ENCODE peak calls at places on chromosomes 4 and X, in six cellular contexts. One of them, this sample, is unnamed. For H3K4me1, the result is how much of the 10 kb centered on the place peaks cover.

GRCh38 chr4:182230256-182230655 is 12.9 kb upstream of the TENM3 start:
- DNase-seq in fibroblast of lung: no peak
- DNase-seq in GM23248: no peak
- DNase-seq in stomach: no peak
- DNase-seq in CD4-positive, alpha-beta memory T cell: no peak
- DNase-seq in cardiac muscle cell: no peak
- DNase-seq in this sample: no peak

GRCh38 chr4:142983612-142984011 is 137.5 kb upstream of the INPP4B start:
- DNase-seq in fibroblast of lung: no peak
- DNase-seq in GM23248: no peak
- DNase-seq in cardiac muscle cell: no peak
- DNase-seq in CD4-positive, alpha-beta memory T cell: no peak
- DNase-seq in stomach: no peak
- DNase-seq in this sample: no peak

GRCh38 chrX:13774696-13775095 is 40.1 kb downstream of the OFD1 start:
- DNase-seq in CD4-positive, alpha-beta memory T cell: no peak
- DNase-seq in fibroblast of lung: no peak
- DNase-seq in cardiac muscle cell: no peak
- DNase-seq in stomach: no peak
- DNase-seq in GM23248: no peak
- DNase-seq in this sample: no peak

GRCh38 chr4:189232274-189232673 is 708.4 kb upstream of the FRG1 start:
- DNase-seq in CD4-positive, alpha-beta memory T cell: no peak
- DNase-seq in fibroblast of lung: no peak
- DNase-seq in stomach: no peak
- DNase-seq in GM23248: no peak
- DNase-seq in cardiac muscle cell: no peak
- DNase-seq in this sample: no peak

GRCh38 chr4:145732001-145732400 is 52.1 kb downstream of the C4orf51 start:
- DNase-seq in cardiac muscle cell: peak
- DNase-seq in CD4-positive, alpha-beta memory T cell: no peak
- DNase-seq in GM23248: no peak
- DNase-seq in fibroblast of lung: no peak
- DNase-seq in stomach: no peak
- DNase-seq in this sample: no peak

GRCh38 chr4:111323916-111324315 is 701.0 kb upstream of the PITX2 start:
- DNase-seq in cardiac muscle cell: peak
- DNase-seq in CD4-positive, alpha-beta memory T cell: no peak
- DNase-seq in fibroblast of lung: peak
- DNase-seq in GM23248: peak
- DNase-seq in stomach: no peak
- DNase-seq in this sample: no peak

GRCh38 chr4:123353656-123354055 is 42.9 kb upstream of the SPRY1 start:
- DNase-seq in cardiac muscle cell: no peak
- DNase-seq in stomach: no peak
- DNase-seq in fibroblast of lung: peak
- DNase-seq in GM23248: no peak
- DNase-seq in CD4-positive, alpha-beta memory T cell: no peak
- DNase-seq in this sample: no peak

GRCh38 chr4:6674500-6675149 is 19.1 kb upstream of the S100P start:
- DNase-seq in cardiac muscle cell: peak
- DNase-seq in stomach: peak
- DNase-seq in GM23248: peak
- DNase-seq in CD4-positive, alpha-beta memory T cell: peak
- DNase-seq in fibroblast of lung: peak
- DNase-seq in this sample: no peak

DNA sequence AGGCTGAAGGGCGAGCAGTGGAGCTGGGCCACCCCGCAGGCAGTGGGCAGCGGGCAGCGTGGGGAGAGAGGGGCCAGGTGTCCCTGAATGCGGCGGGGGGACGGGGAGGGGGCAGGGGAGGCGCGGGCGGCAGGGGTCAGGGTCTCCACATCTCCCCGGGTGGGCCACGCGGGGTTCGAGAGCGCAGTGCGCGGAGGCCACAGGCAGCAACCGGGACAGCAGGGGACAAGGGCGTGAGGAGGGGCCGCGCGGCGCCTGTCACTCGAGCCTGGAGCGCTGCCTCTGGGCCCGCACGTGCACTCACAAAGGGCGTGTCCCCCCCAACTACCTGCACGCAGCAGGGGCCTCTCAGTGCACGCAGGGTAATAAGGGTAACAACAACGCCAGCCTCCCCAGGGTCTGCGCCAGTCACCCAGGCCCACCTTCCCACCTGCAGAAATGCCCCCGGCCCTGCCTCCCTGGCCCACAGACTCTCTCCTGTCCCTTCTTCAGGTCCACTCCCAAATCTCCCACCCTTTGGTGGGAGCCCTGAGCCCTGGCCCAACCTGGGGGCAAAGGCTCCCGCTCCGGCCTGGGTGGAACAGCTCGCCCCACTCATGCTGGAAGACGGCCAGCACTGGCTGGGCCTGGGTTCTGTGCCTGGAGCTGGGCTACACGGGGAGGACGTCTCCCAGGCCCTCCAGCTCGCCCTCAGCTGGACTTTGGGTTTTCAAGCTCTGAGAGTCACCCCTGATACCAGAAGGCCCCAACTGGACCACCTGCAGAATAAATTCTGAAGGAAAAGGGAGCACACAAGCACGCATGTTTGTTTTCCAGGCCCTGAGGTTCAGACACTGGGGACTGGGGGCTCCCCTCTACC is 53.2 kb downstream of the ZFYVE28 start:
- DNase-seq in CD4-positive, alpha-beta memory T cell: no peak
- DNase-seq in cardiac muscle cell: no peak
- DNase-seq in stomach: no peak
- DNase-seq in fibroblast of lung: no peak
- DNase-seq in GM23248: no peak
- DNase-seq in this sample: peak
- H3K4me3 ChIP-seq in CD4-positive, alpha-beta memory T cell: no peak
- H3K4me3 ChIP-seq in cardiac muscle cell: no peak
- H3K4me3 ChIP-seq in stomach: peak
- H3K4me3 ChIP-seq in fibroblast of lung: peak
- H3K4me3 ChIP-seq in GM23248: peak
- H3K4me3 ChIP-seq in this sample: peak

DNA sequence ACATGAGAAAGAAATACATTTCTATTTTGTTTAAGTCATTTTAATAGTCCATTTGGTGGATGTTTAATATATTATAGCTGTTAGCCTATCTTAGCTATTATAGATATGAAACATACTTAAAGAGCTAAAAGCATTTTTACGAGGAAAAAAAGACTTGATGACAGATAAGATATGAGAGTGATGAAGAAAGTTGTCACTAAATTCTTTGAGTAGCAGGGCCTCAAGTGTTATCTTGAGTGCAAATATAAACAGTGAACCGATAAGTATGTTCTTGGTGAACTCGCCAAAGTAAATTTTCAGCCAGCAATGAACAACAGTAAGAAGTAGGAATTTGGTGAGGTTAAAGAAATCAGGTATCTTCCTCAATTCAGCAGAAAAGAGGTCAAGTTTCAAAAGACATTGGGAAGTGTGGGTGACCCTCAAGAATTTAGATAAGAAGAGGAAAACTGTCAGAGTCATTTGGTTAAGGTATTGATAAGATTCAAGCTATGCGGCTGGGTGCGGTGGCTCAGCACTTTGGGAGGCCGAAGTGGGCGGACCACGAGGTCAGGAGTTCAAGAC is 471.8 kb upstream of the FTHL17 start:
- DNase-seq in cardiac muscle cell: no peak
- DNase-seq in fibroblast of lung: peak
- DNase-seq in CD4-positive, alpha-beta memory T cell: no peak
- DNase-seq in GM23248: no peak
- DNase-seq in stomach: no peak
- DNase-seq in this sample: no peak
- H3K4me1 ChIP-seq in cardiac muscle cell: under half
- H3K4me1 ChIP-seq in fibroblast of lung: under half
- H3K4me1 ChIP-seq in CD4-positive, alpha-beta memory T cell: under half
- H3K4me1 ChIP-seq in GM23248: under half
- H3K4me1 ChIP-seq in stomach: under half
- H3K4me1 ChIP-seq in this sample: under half

GRCh38 chr4:79404666-79405065 is 3.4 kb downstream of the GK2 start:
- DNase-seq in fibroblast of lung: no peak
- DNase-seq in GM23248: no peak
- DNase-seq in CD4-positive, alpha-beta memory T cell: no peak
- DNase-seq in cardiac muscle cell: no peak
- DNase-seq in stomach: no peak
- DNase-seq in this sample: no peak
- H3K4me3 ChIP-seq in fibroblast of lung: no peak
- H3K4me3 ChIP-seq in GM23248: no peak
- H3K4me3 ChIP-seq in CD4-positive, alpha-beta memory T cell: no peak
- H3K4me3 ChIP-seq in cardiac muscle cell: no peak
- H3K4me3 ChIP-seq in stomach: no peak
- H3K4me3 ChIP-seq in this sample: no peak

DNA sequence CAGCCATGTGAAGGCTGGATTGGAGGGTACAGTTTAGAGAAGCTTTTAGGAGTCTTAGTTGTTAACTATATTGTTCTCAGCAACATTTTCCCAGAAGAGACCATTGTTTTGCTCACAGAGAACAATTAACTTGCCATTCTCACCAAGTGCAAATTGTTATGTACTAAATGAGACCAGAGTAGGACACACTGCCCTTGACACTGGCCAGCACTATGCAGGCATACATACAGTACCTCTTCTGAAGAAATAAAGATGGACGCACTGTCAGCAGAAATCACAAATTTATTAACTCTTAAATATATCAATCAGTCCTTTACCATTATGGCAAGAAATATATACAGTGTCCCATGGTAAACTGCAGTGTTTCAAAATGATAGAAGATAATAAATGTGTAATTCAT is 309.4 kb downstream of the CAMK2D start:
- DNase-seq in stomach: no peak
- DNase-seq in cardiac muscle cell: no peak
- DNase-seq in GM23248: no peak
- DNase-seq in CD4-positive, alpha-beta memory T cell: no peak
- DNase-seq in fibroblast of lung: no peak
- DNase-seq in this sample: no peak
- H3K4me1 ChIP-seq in stomach: under half
- H3K4me1 ChIP-seq in cardiac muscle cell: under half
- H3K4me1 ChIP-seq in GM23248: under half
- H3K4me1 ChIP-seq in CD4-positive, alpha-beta memory T cell: under half
- H3K4me1 ChIP-seq in fibroblast of lung: under half
- H3K4me1 ChIP-seq in this sample: under half

GRCh38 chrX:133948895-133949294 is 36.5 kb downstream of the GPC3 start:
- DNase-seq in CD4-positive, alpha-beta memory T cell: no peak
- DNase-seq in stomach: no peak
- DNase-seq in fibroblast of lung: no peak
- DNase-seq in GM23248: no peak
- DNase-seq in cardiac muscle cell: no peak
- DNase-seq in this sample: no peak
- H3K4me3 ChIP-seq in CD4-positive, alpha-beta memory T cell: no peak
- H3K4me3 ChIP-seq in stomach: no peak
- H3K4me3 ChIP-seq in fibroblast of lung: no peak
- H3K4me3 ChIP-seq in GM23248: no peak
- H3K4me3 ChIP-seq in cardiac muscle cell: no peak
- H3K4me3 ChIP-seq in this sample: no peak

GRCh38 chr4:140252144-140252741 is 98.3 kb upstream of the MAML3 start:
- DNase-seq in fibroblast of lung: no peak
- DNase-seq in GM23248: no peak
- DNase-seq in cardiac muscle cell: peak
- DNase-seq in CD4-positive, alpha-beta memory T cell: no peak
- DNase-seq in stomach: peak
- DNase-seq in this sample: peak
- H3K4me1 ChIP-seq in fibroblast of lung: under half
- H3K4me1 ChIP-seq in GM23248: under half
- H3K4me1 ChIP-seq in cardiac muscle cell: under half
- H3K4me1 ChIP-seq in CD4-positive, alpha-beta memory T cell: under half
- H3K4me1 ChIP-seq in stomach: under half
- H3K4me1 ChIP-seq in this sample: under half

GRCh38 chrX:74230094-74230493 is 73.9 kb upstream of the ZCCHC13 start:
- DNase-seq in CD4-positive, alpha-beta memory T cell: no peak
- DNase-seq in cardiac muscle cell: peak
- DNase-seq in stomach: no peak
- DNase-seq in fibroblast of lung: no peak
- DNase-seq in GM23248: peak
- DNase-seq in this sample: no peak
- H3K4me3 ChIP-seq in CD4-positive, alpha-beta memory T cell: no peak
- H3K4me3 ChIP-seq in cardiac muscle cell: no peak
- H3K4me3 ChIP-seq in stomach: no peak
- H3K4me3 ChIP-seq in fibroblast of lung: no peak
- H3K4me3 ChIP-seq in GM23248: no peak
- H3K4me3 ChIP-seq in this sample: no peak